ENCODE peak calls at places on chromosomes 4 and X, in nine cellular contexts. One of them, this sample, is unnamed.

GRCh38 chrX:56797966-56798711 is 69.1 kb downstream of the NBDY start:
- DNase-seq in CD4-positive, CD25-positive, alpha-beta regulatory T cell: no peak
- DNase-seq in GM23248: peak; percentile 5
- DNase-seq in CD4-positive, alpha-beta memory T cell: no peak
- DNase-seq in cardiac muscle cell: peak; percentile 62
- DNase-seq in mammary epithelial cell: no peak
- DNase-seq in tibial nerve: no peak
- DNase-seq in PC-3: no peak
- DNase-seq in body of pancreas: peak; percentile 68
- DNase-seq in this sample: no peak

GRCh38 chr4:102612824-102613366 is 111.7 kb downstream of the NFKB1 start:
- DNase-seq in body of pancreas: no peak
- DNase-seq in GM23248: no peak
- DNase-seq in CD4-positive, CD25-positive, alpha-beta regulatory T cell: peak; percentile 14
- DNase-seq in mammary epithelial cell: peak; percentile 76
- DNase-seq in CD4-positive, alpha-beta memory T cell: peak; percentile 71
- DNase-seq in PC-3: peak; percentile 56
- DNase-seq in tibial nerve: no peak
- DNase-seq in cardiac muscle cell: no peak
- DNase-seq in this sample: peak; percentile 48

GRCh38 chr4:150010525-150011126 is 67.6 kb upstream of the DCLK2 start:
- DNase-seq in PC-3: peak; percentile 69
- DNase-seq in mammary epithelial cell: peak; percentile 52
- DNase-seq in GM23248: peak; percentile 67
- DNase-seq in cardiac muscle cell: peak; percentile 80
- DNase-seq in tibial nerve: no peak
- DNase-seq in body of pancreas: peak; percentile 42
- DNase-seq in CD4-positive, CD25-positive, alpha-beta regulatory T cell: no peak
- DNase-seq in CD4-positive, alpha-beta memory T cell: no peak
- DNase-seq in this sample: no peak

GRCh38 chr4:157165935-157166334 is 54.6 kb upstream of the GRIA2 start:
- DNase-seq in PC-3: no peak
- DNase-seq in CD4-positive, alpha-beta memory T cell: no peak
- DNase-seq in tibial nerve: no peak
- DNase-seq in cardiac muscle cell: no peak
- DNase-seq in mammary epithelial cell: no peak
- DNase-seq in CD4-positive, CD25-positive, alpha-beta regulatory T cell: no peak
- DNase-seq in GM23248: no peak
- DNase-seq in body of pancreas: no peak
- DNase-seq in this sample: no peak

GRCh38 chr4:107658400-107659326 is 61.4 kb downstream of the PAPSS1 start:
- DNase-seq in mammary epithelial cell: no peak
- DNase-seq in tibial nerve: no peak
- DNase-seq in GM23248: no peak
- DNase-seq in body of pancreas: no peak
- DNase-seq in CD4-positive, CD25-positive, alpha-beta regulatory T cell: no peak
- DNase-seq in PC-3: no peak
- DNase-seq in CD4-positive, alpha-beta memory T cell: no peak
- DNase-seq in cardiac muscle cell: no peak
- DNase-seq in this sample: no peak

GRCh38 chrX:133840415-133840814 is 145.0 kb downstream of the GPC3 start:
- DNase-seq in GM23248: no peak
- DNase-seq in PC-3: no peak
- DNase-seq in tibial nerve: no peak
- DNase-seq in mammary epithelial cell: no peak
- DNase-seq in body of pancreas: no peak
- DNase-seq in CD4-positive, CD25-positive, alpha-beta regulatory T cell: no peak
- DNase-seq in cardiac muscle cell: no peak
- DNase-seq in CD4-positive, alpha-beta memory T cell: no peak
- DNase-seq in this sample: no peak

GRCh38 chr4:177485528-177485927 is 43.3 kb upstream of the AGA start:
- DNase-seq in CD4-positive, alpha-beta memory T cell: no peak
- DNase-seq in body of pancreas: no peak
- DNase-seq in cardiac muscle cell: peak; percentile 46
- DNase-seq in GM23248: peak; percentile 85
- DNase-seq in PC-3: peak; percentile 45
- DNase-seq in CD4-positive, CD25-positive, alpha-beta regulatory T cell: no peak
- DNase-seq in mammary epithelial cell: peak; percentile 89
- DNase-seq in tibial nerve: no peak
- DNase-seq in this sample: peak; percentile 60

GRCh38 chr4:1194028-1194900 is 21.9 kb upstream of the SPON2 start:
- DNase-seq in cardiac muscle cell: peak; percentile 79
- DNase-seq in CD4-positive, CD25-positive, alpha-beta regulatory T cell: no peak
- DNase-seq in GM23248: no peak
- DNase-seq in body of pancreas: peak; percentile 55
- DNase-seq in PC-3: no peak
- DNase-seq in CD4-positive, alpha-beta memory T cell: no peak
- DNase-seq in tibial nerve: peak; percentile 12
- DNase-seq in mammary epithelial cell: no peak
- DNase-seq in this sample: no peak

GRCh38 chrX:51837926-51838325 is 55.5 kb upstream of the MAGED1 start:
- DNase-seq in PC-3: no peak
- DNase-seq in GM23248: peak; percentile 50
- DNase-seq in mammary epithelial cell: no peak
- DNase-seq in tibial nerve: peak; percentile 52
- DNase-seq in CD4-positive, CD25-positive, alpha-beta regulatory T cell: no peak
- DNase-seq in body of pancreas: peak; percentile 51
- DNase-seq in CD4-positive, alpha-beta memory T cell: no peak
- DNase-seq in cardiac muscle cell: peak; percentile 69
- DNase-seq in this sample: no peak

GRCh38 chr4:142416711-142417275 is 429.3 kb downstream of the INPP4B start:
- DNase-seq in GM23248: peak; percentile 52
- DNase-seq in tibial nerve: no peak
- DNase-seq in mammary epithelial cell: peak; percentile 72
- DNase-seq in CD4-positive, CD25-positive, alpha-beta regulatory T cell: no peak
- DNase-seq in CD4-positive, alpha-beta memory T cell: peak; percentile 55
- DNase-seq in body of pancreas: no peak
- DNase-seq in PC-3: peak; percentile 26
- DNase-seq in cardiac muscle cell: peak; percentile 53
- DNase-seq in this sample: no peak

GRCh38 chr4:137510866-137511265 is 21.4 kb downstream of the PCDH18 start:
- DNase-seq in tibial nerve: no peak
- DNase-seq in PC-3: peak; percentile 81
- DNase-seq in CD4-positive, alpha-beta memory T cell: no peak
- DNase-seq in GM23248: peak; percentile 95
- DNase-seq in CD4-positive, CD25-positive, alpha-beta regulatory T cell: no peak
- DNase-seq in mammary epithelial cell: peak; percentile 58
- DNase-seq in cardiac muscle cell: peak; percentile 97
- DNase-seq in body of pancreas: no peak
- DNase-seq in this sample: no peak

DNA sequence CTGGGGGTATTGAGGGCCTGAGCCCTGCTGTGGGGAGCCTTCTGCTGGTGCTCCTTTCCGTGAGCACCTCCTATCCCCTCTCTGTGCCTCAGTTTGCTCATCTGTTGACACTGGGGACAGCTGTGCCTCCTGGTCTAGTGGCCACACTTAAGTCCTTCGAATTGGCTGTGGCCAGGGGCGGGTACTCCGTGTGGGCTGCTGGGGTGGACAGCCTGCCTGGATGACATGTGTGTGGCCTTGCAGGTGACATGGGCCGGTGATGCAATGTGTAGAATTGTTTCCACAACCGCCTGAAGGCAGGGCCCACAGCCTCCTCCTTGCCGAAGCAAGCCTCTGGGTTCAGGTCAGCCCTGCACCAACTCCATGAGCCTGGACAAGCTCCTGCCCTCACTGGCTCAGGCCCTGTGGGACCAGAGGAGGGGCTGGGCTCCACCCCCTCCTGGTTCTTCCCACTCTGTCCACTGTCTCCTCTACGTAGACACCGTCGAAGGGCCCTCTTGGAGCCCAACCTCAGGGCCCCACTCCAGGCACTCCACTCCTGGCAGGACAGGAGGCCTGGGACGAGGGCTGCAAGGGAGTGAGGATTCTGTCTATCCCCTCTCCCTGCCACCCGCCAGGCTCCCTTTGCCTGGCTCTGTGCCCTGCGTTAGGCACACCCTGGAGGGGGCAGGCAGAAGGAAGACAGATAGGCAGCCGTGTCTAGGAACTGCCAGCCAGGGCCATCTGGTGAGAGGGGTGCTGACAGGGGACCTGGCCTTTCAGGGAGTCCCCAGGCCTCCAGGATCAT is 1.2 kb downstream of the SH3BP2 start:
- DNase-seq in mammary epithelial cell: no peak
- DNase-seq in cardiac muscle cell: peak; percentile 75
- DNase-seq in PC-3: no peak
- DNase-seq in GM23248: peak; percentile 73
- DNase-seq in tibial nerve: peak; percentile 16
- DNase-seq in body of pancreas: peak; percentile 85
- DNase-seq in CD4-positive, alpha-beta memory T cell: no peak
- DNase-seq in CD4-positive, CD25-positive, alpha-beta regulatory T cell: no peak
- DNase-seq in this sample: no peak
- H3K27ac ChIP-seq in mammary epithelial cell: no peak overlapping the region
- H3K27ac ChIP-seq in cardiac muscle cell: no peak overlapping the region
- H3K27ac ChIP-seq in PC-3: peak overlapping the region; percentile 5
- H3K27ac ChIP-seq in GM23248: peak overlapping the region; percentile 87
- H3K27ac ChIP-seq in tibial nerve: peak overlapping the region; percentile 96
- H3K27ac ChIP-seq in body of pancreas: peak overlapping the region; percentile 80
- H3K27ac ChIP-seq in CD4-positive, alpha-beta memory T cell: peak overlapping the region; percentile 10
- H3K27ac ChIP-seq in CD4-positive, CD25-positive, alpha-beta regulatory T cell: no peak overlapping the region
- H3K27ac ChIP-seq in this sample: peak overlapping the region; percentile 83

GRCh38 chr4:113148925-113149324 is 99.5 kb downstream of the ANK2 start:
- DNase-seq in cardiac muscle cell: no peak
- DNase-seq in GM23248: no peak
- DNase-seq in body of pancreas: no peak
- DNase-seq in mammary epithelial cell: no peak
- DNase-seq in CD4-positive, CD25-positive, alpha-beta regulatory T cell: no peak
- DNase-seq in tibial nerve: no peak
- DNase-seq in CD4-positive, alpha-beta memory T cell: no peak
- DNase-seq in PC-3: peak; percentile 57
- DNase-seq in this sample: peak; percentile 8

GRCh38 chr4:113147498-113148231 is 98.2 kb downstream of the ANK2 start:
- DNase-seq in CD4-positive, CD25-positive, alpha-beta regulatory T cell: no peak
- DNase-seq in cardiac muscle cell: no peak
- DNase-seq in CD4-positive, alpha-beta memory T cell: no peak
- DNase-seq in tibial nerve: no peak
- DNase-seq in PC-3: no peak
- DNase-seq in body of pancreas: no peak
- DNase-seq in GM23248: peak; percentile 14
- DNase-seq in mammary epithelial cell: no peak
- DNase-seq in this sample: no peak

GRCh38 chr4:113145519-113146291 is 96.3 kb downstream of the ANK2 start:
- DNase-seq in mammary epithelial cell: no peak
- DNase-seq in PC-3: no peak
- DNase-seq in CD4-positive, alpha-beta memory T cell: no peak
- DNase-seq in cardiac muscle cell: no peak
- DNase-seq in body of pancreas: no peak
- DNase-seq in tibial nerve: no peak
- DNase-seq in CD4-positive, CD25-positive, alpha-beta regulatory T cell: no peak
- DNase-seq in GM23248: peak; percentile 7
- DNase-seq in this sample: no peak

GRCh38 chr4:113145147-113145518 is 95.7 kb downstream of the ANK2 start:
- DNase-seq in CD4-positive, alpha-beta memory T cell: no peak
- DNase-seq in CD4-positive, CD25-positive, alpha-beta regulatory T cell: no peak
- DNase-seq in GM23248: no peak
- DNase-seq in body of pancreas: no peak
- DNase-seq in PC-3: no peak
- DNase-seq in tibial nerve: no peak
- DNase-seq in mammary epithelial cell: no peak
- DNase-seq in cardiac muscle cell: no peak
- DNase-seq in this sample: no peak

GRCh38 chr4:113146876-113147358 is 97.5 kb downstream of the ANK2 start:
- DNase-seq in cardiac muscle cell: peak; percentile 15
- DNase-seq in GM23248: peak; percentile 59
- DNase-seq in mammary epithelial cell: no peak
- DNase-seq in body of pancreas: no peak
- DNase-seq in CD4-positive, CD25-positive, alpha-beta regulatory T cell: no peak
- DNase-seq in CD4-positive, alpha-beta memory T cell: no peak
- DNase-seq in tibial nerve: no peak
- DNase-seq in PC-3: no peak
- DNase-seq in this sample: no peak
- H3K27ac ChIP-seq in cardiac muscle cell: peak overlapping the region; percentile 91
- H3K27ac ChIP-seq in GM23248: peak overlapping the region; percentile 62
- H3K27ac ChIP-seq in mammary epithelial cell: no peak overlapping the region
- H3K27ac ChIP-seq in body of pancreas: peak overlapping the region; percentile 75
- H3K27ac ChIP-seq in CD4-positive, CD25-positive, alpha-beta regulatory T cell: no peak overlapping the region
- H3K27ac ChIP-seq in CD4-positive, alpha-beta memory T cell: no peak overlapping the region
- H3K27ac ChIP-seq in tibial nerve: peak overlapping the region; percentile 83
- H3K27ac ChIP-seq in PC-3: no peak overlapping the region
- H3K27ac ChIP-seq in this sample: no peak overlapping the region

GRCh38 chr4:27915822-27916221 is 1055.2 kb downstream of the STIM2 start:
- DNase-seq in cardiac muscle cell: no peak
- DNase-seq in PC-3: no peak
- DNase-seq in GM23248: no peak
- DNase-seq in CD4-positive, alpha-beta memory T cell: no peak
- DNase-seq in CD4-positive, CD25-positive, alpha-beta regulatory T cell: no peak
- DNase-seq in tibial nerve: no peak
- DNase-seq in body of pancreas: no peak
- DNase-seq in mammary epithelial cell: no peak
- DNase-seq in this sample: no peak
- H3K27ac ChIP-seq in cardiac muscle cell: peak overlapping the region; percentile 73
- H3K27ac ChIP-seq in PC-3: no peak overlapping the region
- H3K27ac ChIP-seq in GM23248: no peak overlapping the region
- H3K27ac ChIP-seq in CD4-positive, alpha-beta memory T cell: no peak overlapping the region
- H3K27ac ChIP-seq in CD4-positive, CD25-positive, alpha-beta regulatory T cell: no peak overlapping the region
- H3K27ac ChIP-seq in tibial nerve: no peak overlapping the region
- H3K27ac ChIP-seq in body of pancreas: no peak overlapping the region
- H3K27ac ChIP-seq in mammary epithelial cell: no peak overlapping the region
- H3K27ac ChIP-seq in this sample: no peak overlapping the region

GRCh38 chrX:125205084-125205917 is 114.4 kb upstream of the TEX13C start:
- DNase-seq in body of pancreas: peak; percentile 29
- DNase-seq in GM23248: peak; percentile 41
- DNase-seq in mammary epithelial cell: peak; percentile 21
- DNase-seq in PC-3: peak; percentile 66
- DNase-seq in CD4-positive, CD25-positive, alpha-beta regulatory T cell: no peak
- DNase-seq in cardiac muscle cell: peak; percentile 6
- DNase-seq in tibial nerve: peak; percentile 12
- DNase-seq in CD4-positive, alpha-beta memory T cell: no peak
- DNase-seq in this sample: peak; percentile 14
- H3K27ac ChIP-seq in body of pancreas: no peak overlapping the region
- H3K27ac ChIP-seq in GM23248: no peak overlapping the region
- H3K27ac ChIP-seq in mammary epithelial cell: no peak overlapping the region
- H3K27ac ChIP-seq in PC-3: peak overlapping the region; percentile 5
- H3K27ac ChIP-seq in CD4-positive, CD25-positive, alpha-beta regulatory T cell: no peak overlapping the region
- H3K27ac ChIP-seq in cardiac muscle cell: peak overlapping the region; percentile 46
- H3K27ac ChIP-seq in tibial nerve: peak overlapping the region; percentile 62
- H3K27ac ChIP-seq in CD4-positive, alpha-beta memory T cell: no peak overlapping the region
- H3K27ac ChIP-seq in this sample: no peak overlapping the region

This sample was measured in epithelial cell of prostate.